ENCODE peak calls at places on chromosomes 3 and 15, in six cellular contexts. Z is mesenchymal stem cell, O is IMR-90, M is neuronal stem cell, C is H9, J is H1. B is an unnamed sample.

GRCh38 chr3:167861649-167862048 is 126.1 kb downstream of the SERPINI1 start:
- DNase-seq in M (no peak), J (no peak), O (no peak), Z (peak), C (no peak), B (no peak)

GRCh38 chr3:124168271-124168670 is 176.3 kb upstream of the ROPN1 start:
- DNase-seq in O (peak), J (no peak), C (no peak), Z (no peak), M (no peak), B (no peak)

GRCh38 chr3:12948891-12949711 is 107.7 kb upstream of the RPL32 start:
- DNase-seq in M (no peak), O (peak), C (no peak), J (no peak), Z (peak), B (no peak)

GRCh38 chr3:38564631-38565338 is 68.6 kb downstream of the EXOG start:
- DNase-seq in O (no peak), J (no peak), Z (no peak), M (no peak), C (peak), B (no peak)

GRCh38 chr3:129575987-129576364 is 30.5 kb downstream of the PLXND1 start:
- DNase-seq in M (no peak), C (no peak), J (no peak), O (no peak), Z (no peak), B (no peak)

GRCh38 chr3:37588761-37589160 is 272.9 kb upstream of the CTDSPL start:
- DNase-seq in C (no peak), Z (peak), O (no peak), M (no peak), J (no peak), B (no peak)

GRCh38 chr3:73365756-73366397 is 258.9 kb downstream of the PDZRN3 start:
- DNase-seq in O (peak), C (no peak), M (no peak), Z (no peak), J (no peak), B (no peak)

GRCh38 chr3:156633335-156633734 is 41.1 kb upstream of the TIPARP start:
- DNase-seq in O (peak), J (no peak), M (no peak), C (no peak), Z (no peak), B (no peak)

GRCh38 chr3:59185586-59186381 is 136.0 kb upstream of the CFAP20DC start:
- DNase-seq in C (no peak), M (no peak), Z (peak), O (peak), J (no peak), B (peak)

GRCh38 chr3:35651456-35651855 is 12.1 kb downstream of the ARPP21 start:
- DNase-seq in M (no peak), J (no peak), O (no peak), Z (no peak), C (no peak), B (no peak)

GRCh38 chr3:31738423-31738822 is 205.7 kb downstream of the STT3B start:
- DNase-seq in J (no peak), Z (no peak), M (no peak), O (no peak), C (no peak), B (no peak)

GRCh38 chr3:144314946-144315345 is 343.3 kb downstream of the DIPK2A start:
- DNase-seq in M (no peak), Z (no peak), J (no peak), O (no peak), C (no peak), B (no peak)

GRCh38 chr3:79002465-79003372 is 765.1 kb downstream of the ROBO1 start:
- DNase-seq in M (no peak), J (no peak), C (no peak), O (no peak), Z (no peak), B (peak)

GRCh38 chr3:14254812-14255702 is 76.4 kb downstream of the LSM3 start:
- DNase-seq in Z (no peak), M (no peak), C (no peak), J (no peak), O (no peak), B (no peak)
- H2AK5ac ChIP-seq in Z (peak), M (no peak), C (no peak), J (peak), O (peak), B (no peak)

DNA sequence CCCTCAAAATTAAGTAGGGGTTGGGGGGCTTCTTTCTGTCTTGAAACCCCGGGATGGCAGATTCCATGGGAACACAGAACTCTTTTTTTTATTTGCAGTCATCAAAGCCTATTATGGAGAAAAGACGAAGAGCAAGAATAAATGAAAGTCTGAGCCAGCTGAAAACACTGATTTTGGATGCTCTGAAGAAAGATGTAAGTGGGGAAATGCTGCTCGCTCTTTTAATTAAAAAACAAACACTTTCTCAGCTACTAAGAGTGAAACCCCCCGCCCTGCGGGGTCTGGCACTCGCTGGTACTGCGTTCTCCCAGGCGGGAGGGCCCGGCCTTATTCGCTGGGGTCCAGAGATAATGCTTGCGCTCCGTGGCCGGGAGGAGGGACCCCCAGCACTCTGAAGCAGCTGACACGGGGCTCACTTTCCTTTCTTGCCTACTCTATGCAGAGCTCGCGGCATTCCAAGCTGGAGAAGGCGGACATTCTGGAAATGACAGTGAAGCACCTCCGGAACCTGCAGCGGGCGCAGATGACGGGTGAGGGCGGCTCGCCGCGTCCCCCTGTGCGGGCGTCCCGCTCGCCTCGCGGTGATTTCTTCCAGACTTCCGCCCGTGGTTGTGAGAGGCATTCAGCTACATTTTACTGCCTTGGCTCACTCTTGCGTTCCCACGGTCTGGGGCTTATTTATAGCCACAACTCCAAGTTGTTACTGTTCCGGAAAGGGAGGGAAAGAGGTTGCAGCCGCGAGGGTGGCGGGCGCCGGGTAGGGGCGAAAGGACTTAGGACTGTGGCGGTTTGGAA is 768 bp downstream of the HES1 start:
- DNase-seq in M (peak), O (peak), Z (peak), C (peak), J (peak), B (peak)
- H2BK5ac ChIP-seq in M (peak), O (no peak), Z (no peak), C (no peak), J (peak), B (no peak)

GRCh38 chr15:38054488-38054887 is 120.0 kb downstream of the TMCO5A start:
- DNase-seq in J (no peak), Z (no peak), C (no peak), O (peak), M (no peak), B (no peak)

GRCh38 chr15:38050988-38051387 is 116.5 kb downstream of the TMCO5A start:
- DNase-seq in M (no peak), Z (peak), C (no peak), O (no peak), J (no peak), B (no peak)

GRCh38 chr15:38053786-38054185 is 119.3 kb downstream of the TMCO5A start:
- DNase-seq in J (no peak), Z (no peak), M (no peak), O (peak), C (no peak), B (no peak)

GRCh38 chr15:38050529-38050928 is 116.1 kb downstream of the TMCO5A start:
- DNase-seq in M (no peak), O (peak), Z (peak), J (no peak), C (no peak), B (no peak)

GRCh38 chr15:38053244-38053643 is 118.8 kb downstream of the TMCO5A start:
- DNase-seq in J (no peak), M (no peak), O (no peak), Z (no peak), C (no peak), B (no peak)
- H2AK5ac ChIP-seq in J (no peak), M (no peak), O (no peak), Z (no peak), C (no peak), B (no peak)

GRCh38 chr15:70237626-70238025 is 139.9 kb upstream of the TLE3 start:
- DNase-seq in C (no peak), O (no peak), Z (no peak), J (no peak), M (no peak), B (no peak)
- H2BK5ac ChIP-seq in C (no peak), O (no peak), Z (no peak), J (no peak), M (no peak), B (no peak)

GRCh38 chr3:54681706-54682105 is 246.2 kb downstream of the LRTM1 start:
- DNase-seq in Z (no peak), M (no peak), J (no peak), O (no peak), C (no peak), B (no peak)

GRCh38 chr3:54670269-54671000 is 257.4 kb downstream of the LRTM1 start:
- DNase-seq in J (peak), Z (no peak), O (no peak), M (no peak), C (peak), B (peak)

DNA sequence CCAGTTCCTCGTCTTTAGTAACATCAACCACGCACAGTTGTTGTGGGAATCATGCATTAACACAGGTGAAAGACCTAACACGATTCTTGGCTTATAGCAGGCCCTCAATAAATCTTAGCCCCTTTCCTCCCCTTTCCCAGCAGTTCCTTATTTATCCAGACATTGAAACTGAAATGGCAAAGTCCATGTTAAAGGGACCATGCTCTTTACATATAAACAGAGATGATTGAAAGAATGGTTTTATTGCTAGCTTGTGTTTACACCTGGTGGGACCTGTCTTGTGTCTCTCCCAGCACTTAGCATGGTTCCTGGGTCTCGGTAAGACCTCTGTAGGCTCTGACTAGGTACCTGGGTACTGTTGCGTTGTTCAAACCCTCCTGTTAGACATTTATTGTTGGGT is 251.8 kb downstream of the LRTM1 start:
- DNase-seq in Z (no peak), O (no peak), J (no peak), M (no peak), C (no peak), B (no peak)
- H2AK5ac ChIP-seq in Z (no peak), O (no peak), J (no peak), M (no peak), C (no peak), B (no peak)

DNA sequence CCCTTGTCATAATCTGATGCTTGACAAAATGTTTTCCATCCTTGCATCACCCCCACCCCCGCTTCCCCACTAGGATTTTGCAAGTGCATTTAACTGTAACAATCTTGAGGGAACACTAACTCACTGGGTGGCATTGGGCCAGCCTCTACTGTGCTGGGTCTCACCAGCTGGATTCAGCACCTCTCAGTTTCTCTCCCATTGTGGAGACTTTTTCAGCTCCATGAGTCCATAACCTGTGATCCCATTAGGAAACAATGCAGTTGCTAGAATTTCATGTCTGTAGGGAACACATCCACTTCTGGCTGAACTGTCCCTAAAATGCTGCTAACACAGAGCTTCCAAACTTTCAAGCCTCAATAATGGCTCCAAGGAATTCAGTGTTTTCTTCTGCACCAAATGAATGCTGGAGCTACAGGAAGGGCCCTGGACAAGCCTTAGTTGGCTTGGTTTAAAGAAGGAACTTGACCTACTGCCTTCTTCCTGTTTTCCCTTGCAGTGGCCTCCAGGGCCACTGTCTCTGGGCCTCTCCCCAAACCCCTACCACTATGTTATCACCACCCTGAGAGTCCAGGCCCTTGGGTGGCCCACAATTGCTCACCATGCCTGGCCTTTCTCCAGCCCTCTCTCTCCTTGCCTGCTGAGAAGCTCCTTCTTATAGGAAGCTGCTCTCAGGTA is 15.6 kb downstream of the CYP19A1 start:
- DNase-seq in O (no peak), Z (no peak), J (no peak), M (no peak), C (no peak), B (no peak)
- H2BK5ac ChIP-seq in O (no peak), Z (no peak), J (no peak), M (no peak), C (no peak), B (no peak)

GRCh38 chr15:55791576-55792400 is 48.8 kb upstream of the PRTG start:
- DNase-seq in Z (peak), J (no peak), M (no peak), O (peak), C (no peak), B (peak)
- H2AK5ac ChIP-seq in Z (peak), J (no peak), M (no peak), O (peak), C (no peak), B (peak)

GRCh38 chr3:188276366-188276765 is 122.4 kb downstream of the LPP start:
- DNase-seq in Z (no peak), M (no peak), J (no peak), O (no peak), C (no peak), B (no peak)
- H2BK5ac ChIP-seq in Z (no peak), M (no peak), J (no peak), O (no peak), C (no peak), B (no peak)

GRCh38 chr3:53803816-53804545 is 42.2 kb downstream of the CHDH start:
- DNase-seq in M (no peak), J (no peak), Z (no peak), O (no peak), C (no peak), B (no peak)
- H2AK5ac ChIP-seq in M (peak), J (peak), Z (no peak), O (no peak), C (no peak), B (no peak)

GRCh38 chr15:84983711-84984110 is 2.1 kb downstream of the PDE8A start:
- DNase-seq in J (no peak), O (peak), M (no peak), Z (no peak), C (no peak), B (no peak)

GRCh38 chr15:84983299-84983698 is 1.6 kb downstream of the PDE8A start:
- DNase-seq in Z (no peak), J (no peak), C (no peak), M (no peak), O (no peak), B (no peak)

GRCh38 chr15:84981054-84981710 is 474 bp upstream of the PDE8A start:
- DNase-seq in M (peak), C (peak), O (peak), J (peak), Z (peak), B (peak)

GRCh38 chr15:84981711-84982300 is at the start of gene PDE8A:
- DNase-seq in M (peak), O (peak), J (peak), Z (peak), C (peak), B (peak)

GRCh38 chr15:84982301-84982920 is 755 bp downstream of the PDE8A start:
- DNase-seq in C (peak), O (peak), J (no peak), M (no peak), Z (peak), B (peak)
- H2BK5ac ChIP-seq in C (no peak), O (peak), J (no peak), M (no peak), Z (no peak), B (no peak)